ENCODE peak calls at places on chromosomes 3 and 15, in eight cellular contexts. C is CD8-positive, alpha-beta memory T cell; N is germinal center; Y is OCI-LY7; Z is hypothalamus; X is GM23248; R is kidney tubule cell; O is lung microvascular endothelial cell. A is an unnamed sample.

GRCh38 chr3:8421711-8422110 is 79.9 kb upstream of the LMCD1 start:
- DNase-seq in C (no peak), N (no peak), Y (no peak), Z (no peak), X (no peak), R (no peak), O (no peak), A (no peak)

GRCh38 chr3:171225698-171226097 is 199.2 kb upstream of the SLC2A2 start:
- DNase-seq in C (no peak), N (no peak), Y (no peak), Z (no peak), X (peak), R (peak), O (no peak), A (no peak)

GRCh38 chr15:96076350-96076749 is 254.2 kb upstream of the NR2F2 start:
- DNase-seq in C (no peak), N (no peak), Y (no peak), Z (no peak), X (no peak), R (no peak), O (no peak), A (no peak)

GRCh38 chr15:58505581-58505980 is 73.8 kb downstream of the LIPC start:
- DNase-seq in C (no peak), N (no peak), Y (no peak), Z (no peak), X (peak), R (peak), O (no peak), A (no peak)

GRCh38 chr3:155407971-155408370 is 114.5 kb upstream of the STRIT1 start:
- DNase-seq in C (no peak), N (no peak), Y (no peak), Z (no peak), X (peak), R (no peak), O (no peak), A (no peak)

GRCh38 chr3:13853978-13854296 is 25.9 kb downstream of the WNT7A start:
- DNase-seq in C (no peak), N (no peak), Y (no peak), Z (no peak), X (no peak), R (peak), O (no peak), A (no peak)

GRCh38 chr3:24023249-24023648 is 78.2 kb downstream of the NR1D2 start:
- DNase-seq in C (no peak), N (no peak), Y (no peak), Z (no peak), X (no peak), R (no peak), O (no peak), A (no peak)

GRCh38 chr3:44074181-44074580 is 167.5 kb upstream of the TOPAZ1 start:
- DNase-seq in C (no peak), N (no peak), Y (no peak), Z (no peak), X (no peak), R (peak), O (no peak), A (no peak)

GRCh38 chr15:38651328-38652038 is 86.9 kb upstream of the RASGRP1 start:
- DNase-seq in C (peak), N (peak), Y (peak), Z (no peak), X (no peak), R (no peak), O (no peak), A (peak)